ENCODE peak calls at places on chromosomes 2 and 18, in seven cellular contexts. V is stimulated activated CD4-positive, alpha-beta T cell treated with anti-CD3 and anti-CD28 coated beads, Interleukin-12 subunit alpha, Interleukin-12 subunit beta, amount 100 ng/mL, for 4 hours; B is LoVo; O is amniotic stem cell; P is heart left ventricle; X is activated naive CD4-positive, alpha-beta T cell; H is HS-27A. M is an unnamed sample.

GRCh38 chr18:28161608-28162599 is 15.0 kb downstream of the CDH2 start:
- DNase-seq in V (no peak), B (no peak), O (peak; percentile 29), P (no peak), X (no peak), H (no peak), M (no peak)

GRCh38 chr2:96423866-96424265 is 81.3 kb downstream of the NEURL3 start:
- DNase-seq in V (no peak), B (no peak), O (no peak), P (no peak), X (no peak), H (no peak), M (no peak)

GRCh38 chr2:209512951-209513350 is 89.1 kb downstream of the MAP2 start:
- DNase-seq in V (no peak), B (no peak), O (no peak), P (no peak), X (no peak), H (no peak), M (no peak)

GRCh38 chr18:10443001-10443400 is 11.4 kb upstream of the APCDD1 start:
- DNase-seq in V (no peak), B (no peak), O (no peak), P (no peak), X (no peak), H (no peak), M (no peak)

GRCh38 chr2:111946294-111947114 is 48.1 kb downstream of the MERTK start:
- DNase-seq in V (no peak), B (peak; percentile 90), O (peak; percentile 40), P (peak; percentile 48), X (no peak), H (peak; percentile 68), M (peak; percentile 57)

GRCh38 chr2:14140009-14140408 is 492.5 kb upstream of the LRATD1 start:
- DNase-seq in V (no peak), B (no peak), O (no peak), P (no peak), X (no peak), H (no peak), M (no peak)

GRCh38 chr2:137897082-137897481 is 67.2 kb upstream of the HNMT start:
- DNase-seq in V (no peak), B (no peak), O (no peak), P (no peak), X (no peak), H (no peak), M (no peak)

GRCh38 chr18:47969851-47970250 is 39.4 kb upstream of the SMAD2 start:
- DNase-seq in V (no peak), B (no peak), O (no peak), P (no peak), X (no peak), H (peak; percentile 58), M (no peak)

GRCh38 chr2:169838743-169839489 is 11.7 kb downstream of the UBR3 start:
- DNase-seq in V (no peak), B (no peak), O (no peak), P (no peak), X (no peak), H (no peak), M (no peak)

GRCh38 chr2:223538920-223539440 is 63.2 kb downstream of the SCG2 start:
- DNase-seq in V (no peak), B (no peak), O (no peak), P (peak; percentile 34), X (no peak), H (no peak), M (no peak)

GRCh38 chr2:156892449-156893335 is 364.8 kb upstream of the GALNT5 start:
- DNase-seq in V (no peak), B (peak; percentile 62), O (peak; percentile 16), P (no peak), X (no peak), H (no peak), M (peak; percentile 2)

GRCh38 chr2:96914332-96914731 is 44.5 kb upstream of the SEMA4C start:
- DNase-seq in V (no peak), B (peak; percentile 25), O (no peak), P (peak; percentile 19), X (no peak), H (no peak), M (no peak)

GRCh38 chr2:65300134-65300771 is 72.6 kb downstream of the ACTR2 start:
- DNase-seq in V (no peak), B (no peak), O (no peak), P (peak; percentile 91), X (no peak), H (peak; percentile 38), M (no peak)

GRCh38 chr2:228627510-228627909 is 446.0 kb upstream of the SPHKAP start:
- DNase-seq in V (no peak), B (no peak), O (no peak), P (no peak), X (no peak), H (no peak), M (no peak)

GRCh38 chr2:240467659-240468299 is 32.3 kb downstream of the GPC1 start:
- DNase-seq in V (no peak), B (no peak), O (no peak), P (peak; percentile 22), X (no peak), H (no peak), M (no peak)

GRCh38 chr2:74228772-74229171 is 30.4 kb downstream of the MTHFD2 start:
- DNase-seq in V (no peak), B (no peak), O (no peak), P (no peak), X (no peak), H (no peak), M (no peak)

GRCh38 chr2:67453365-67453764 is 56.2 kb downstream of the ETAA1 start:
- DNase-seq in V (no peak), B (no peak), O (no peak), P (no peak), X (no peak), H (no peak), M (no peak)

GRCh38 chr2:190451561-190452176 is 43.5 kb downstream of the MFSD6 start:
- DNase-seq in V (no peak), B (no peak), O (peak; percentile 27), P (no peak), X (no peak), H (no peak), M (peak; percentile 39)

GRCh38 chr2:222456479-222457077 is 32.2 kb downstream of the SGPP2 start:
- DNase-seq in V (no peak), B (no peak), O (no peak), P (no peak), X (no peak), H (no peak), M (no peak)

GRCh38 chr2:10911291-10912075 is at the start of gene KCNF1:
- DNase-seq in V (no peak), B (no peak), O (peak; percentile 57), P (no peak), X (no peak), H (no peak), M (no peak)

GRCh38 chr2:27351802-27352598 is 4.6 kb downstream of the GTF3C2 start:
- DNase-seq in V (no peak), B (no peak), O (no peak), P (no peak), X (no peak), H (no peak), M (no peak)